ENCODE peak calls at places on chromosomes 13 and 19, in seven cellular contexts. B is NCI-H1092; P is stimulated activated naive CD4-positive, alpha-beta T cell; R is HT1080; K is stimulated activated CD4-positive, alpha-beta T cell treated with anti-CD3 and anti-CD28 coated beads, Interleukin-1b, Interleukin-23, amount 100 ng/mL, for 24 hours; O is HCEC 1CT; V is RWPE1. X is an unnamed sample.

GRCh38 chr19:5154129-5154798 is 185.4 kb downstream of the KDM4B start:
- DNase-seq in B (no peak), P (peak), R (no peak), K (peak), O (peak), V (no peak), X (no peak)

GRCh38 chr13:78152415-78152814 is 233.8 kb upstream of the EDNRB start:
- DNase-seq in B (no peak), P (no peak), R (no peak), K (no peak), O (no peak), V (no peak), X (no peak)

GRCh38 chr13:44305216-44305615 is 68.4 kb upstream of the SERP2 start:
- DNase-seq in B (no peak), P (no peak), R (no peak), K (no peak), O (no peak), V (no peak), X (no peak)

GRCh38 chr13:25267715-25268114 is 19.6 kb downstream of the MTMR6 start:
- DNase-seq in B (no peak), P (peak), R (no peak), K (no peak), O (peak), V (no peak), X (no peak)

GRCh38 chr13:105972306-105972721 is 563.1 kb downstream of the EFNB2 start:
- DNase-seq in B (no peak), P (no peak), R (no peak), K (no peak), O (no peak), V (no peak), X (no peak)

GRCh38 chr19:58033741-58034475 is at the start of gene ZSCAN1:
- DNase-seq in B (peak), P (no peak), R (no peak), K (no peak), O (no peak), V (no peak), X (no peak)

GRCh38 chr19:40219721-40220276 is 1.6 kb upstream of the TTC9B start:
- DNase-seq in B (no peak), P (no peak), R (peak), K (no peak), O (peak), V (peak), X (no peak)

GRCh38 chr19:38527466-38528136 is 90.2 kb downstream of the MAP4K1 start:
- DNase-seq in B (no peak), P (no peak), R (no peak), K (no peak), O (no peak), V (no peak), X (no peak)

GRCh38 chr19:55266840-55267239 is 8.0 kb upstream of the PPP6R1 start:
- DNase-seq in B (no peak), P (no peak), R (no peak), K (no peak), O (no peak), V (no peak), X (no peak)

GRCh38 chr13:23966691-23967615 is 69.7 kb upstream of the C1QTNF9B start:
- DNase-seq in B (no peak), P (peak), R (no peak), K (no peak), O (no peak), V (no peak), X (no peak)

GRCh38 chr13:23554000-23554399 is 16.2 kb upstream of the TNFRSF19 start:
- DNase-seq in B (no peak), P (no peak), R (peak), K (no peak), O (no peak), V (peak), X (no peak)

GRCh38 chr19:46435009-46435408 is 6.3 kb upstream of the PNMA8C start:
- DNase-seq in B (no peak), P (no peak), R (no peak), K (no peak), O (no peak), V (no peak), X (no peak)

GRCh38 chr13:104571161-104571889 is 1505.1 kb upstream of the SLC10A2 start:
- DNase-seq in B (peak), P (no peak), R (peak), K (no peak), O (no peak), V (peak), X (no peak)

GRCh38 chr19:43662487-43662886 is 7.5 kb downstream of the PLAUR start:
- DNase-seq in B (no peak), P (no peak), R (peak), K (no peak), O (no peak), V (no peak), X (no peak)

GRCh38 chr19:45528744-45529453 is 21.6 kb downstream of the VASP start:
- DNase-seq in B (no peak), P (peak), R (no peak), K (no peak), O (no peak), V (peak), X (no peak)

GRCh38 chr19:35226748-35227147 is 1.8 kb downstream of the FAM187B start:
- DNase-seq in B (no peak), P (no peak), R (no peak), K (no peak), O (no peak), V (no peak), X (no peak)

GRCh38 chr13:43132228-43132627 is 108.8 kb downstream of the DNAJC15 start:
- DNase-seq in B (peak), P (no peak), R (peak), K (no peak), O (peak), V (peak), X (no peak)

GRCh38 chr13:29423050-29423449 is 172.4 kb downstream of the SLC7A1 start:
- DNase-seq in B (no peak), P (no peak), R (no peak), K (no peak), O (no peak), V (no peak), X (no peak)

GRCh38 chr19:23698711-23699520 is 11.9 kb upstream of the ZNF675 start:
- DNase-seq in B (no peak), P (no peak), R (peak), K (no peak), O (no peak), V (peak), X (no peak)

GRCh38 chr13:110652231-110652730 is 36.9 kb downstream of the NAXD start:
- DNase-seq in B (no peak), P (no peak), R (no peak), K (no peak), O (no peak), V (no peak), X (no peak)

GRCh38 chr13:110089815-110090214 is 217.1 kb downstream of the COL4A1 start:
- DNase-seq in B (no peak), P (no peak), R (no peak), K (no peak), O (peak), V (peak), X (no peak)

GRCh38 chr19:51607920-51608562 is 22.2 kb downstream of the SIGLEC5 start:
- DNase-seq in B (no peak), P (peak), R (peak), K (peak), O (no peak), V (peak), X (peak)

GRCh38 chr19:1434577-1435060 is 3.6 kb upstream of the RPS15 start:
- DNase-seq in B (no peak), P (no peak), R (no peak), K (no peak), O (no peak), V (no peak), X (no peak)

GRCh38 chr19:20385056-20385455 is 180.5 kb downstream of the ZNF737 start:
- DNase-seq in B (no peak), P (no peak), R (no peak), K (no peak), O (no peak), V (no peak), X (no peak)

GRCh38 chr13:113759525-113760137 is 605 bp downstream of the TMEM255B start:
- DNase-seq in B (no peak), P (no peak), R (no peak), K (no peak), O (peak), V (peak), X (no peak)

GRCh38 chr19:47190167-47190727 is 40.8 kb downstream of the BBC3 start:
- DNase-seq in B (no peak), P (peak), R (peak), K (no peak), O (peak), V (peak), X (no peak)

GRCh38 chr13:99132295-99132835 is 68.3 kb upstream of the UBAC2 start:
- DNase-seq in B (no peak), P (no peak), R (no peak), K (no peak), O (no peak), V (no peak), X (no peak)

X was measured in SK-N-MC.